ENCODE peak calls at places on chromosome X, in nine cellular contexts. Q is A549, F is gastrocnemius medialis, E is NB4, L is esophagus squamous epithelium, A is tibial nerve, O is IMR-90, W is adrenal gland, P is sigmoid colon. S is an unnamed sample.

GRCh38 chrX:23756165-23756564 is 13.1 kb upstream of the ACOT9 start:
- DNase-seq in P (peak), E (peak), O (peak), F (no peak), A (peak), Q (peak), W (peak), L (no peak), S (no peak)

GRCh38 chrX:74118503-74118902 is 185.5 kb upstream of the ZCCHC13 start:
- DNase-seq in E (peak), O (no peak), F (no peak), Q (no peak), A (no peak), L (no peak), P (no peak), W (no peak), S (no peak)

GRCh38 chrX:13120017-13120416 is 75.6 kb upstream of the FAM9C start:
- DNase-seq in E (no peak), W (peak), F (no peak), L (no peak), Q (peak), P (no peak), O (peak), A (no peak), S (no peak)

GRCh38 chrX:12912786-12913185 is 6.4 kb downstream of the TLR8 start:
- DNase-seq in E (no peak), O (no peak), F (no peak), W (no peak), Q (no peak), A (no peak), P (no peak), L (no peak), S (no peak)

GRCh38 chrX:112746812-112747630 is 67.3 kb upstream of the LHFPL1 start:
- DNase-seq in F (no peak), W (peak), A (no peak), P (no peak), L (no peak), O (peak), E (no peak), Q (no peak), S (no peak)

GRCh38 chrX:31293409-31293808 is 221.6 kb upstream of the FTHL17 start:
- DNase-seq in E (no peak), L (no peak), W (peak), P (no peak), F (no peak), O (no peak), Q (no peak), A (no peak), S (no peak)

GRCh38 chrX:110146521-110146920 is 143.6 kb downstream of the TMEM164 start:
- DNase-seq in W (peak), E (peak), L (no peak), A (peak), P (no peak), F (no peak), Q (peak), O (peak), S (peak)

GRCh38 chrX:71367396-71367795 is 1.2 kb downstream of the TAF1 start:
- DNase-seq in W (peak), P (no peak), Q (peak), A (no peak), L (no peak), F (no peak), O (no peak), E (peak), S (no peak)

GRCh38 chrX:80098038-80098437 is 83.5 kb downstream of the TBX22 start:
- DNase-seq in E (no peak), L (no peak), Q (no peak), W (no peak), F (no peak), O (no peak), A (no peak), P (no peak), S (no peak)

GRCh38 chrX:15413101-15413500 is 28.9 kb upstream of the VEGFD start:
- DNase-seq in L (no peak), O (no peak), W (no peak), E (no peak), A (no peak), F (no peak), Q (no peak), P (no peak), S (no peak)

GRCh38 chrX:72169008-72169728 is 12.4 kb upstream of the PIN4 start:
- DNase-seq in W (peak), L (no peak), F (no peak), P (no peak), A (no peak), Q (no peak), E (peak), O (no peak), S (no peak)

GRCh38 chrX:38336538-38337240 is 9.4 kb upstream of the RPGR start:
- DNase-seq in Q (no peak), L (no peak), O (no peak), A (no peak), P (no peak), W (no peak), E (no peak), F (no peak), S (no peak)

GRCh38 chrX:17500145-17500579 is 125.2 kb downstream of the NHS start:
- DNase-seq in A (no peak), F (no peak), W (peak), E (no peak), L (no peak), Q (peak), O (peak), P (no peak), S (no peak)

GRCh38 chrX:56281789-56282188 is 49.6 kb downstream of the KLF8 start:
- DNase-seq in L (no peak), W (no peak), O (peak), P (no peak), E (peak), F (no peak), A (no peak), Q (peak), S (no peak)

GRCh38 chrX:16250296-16250695 is 83.0 kb downstream of the MAGEB17 start:
- DNase-seq in W (no peak), L (no peak), E (no peak), A (no peak), Q (no peak), O (peak), F (no peak), P (no peak), S (no peak)

GRCh38 chrX:111090458-111090857 is 5.5 kb upstream of the PAK3 start:
- DNase-seq in P (no peak), E (no peak), F (no peak), W (no peak), L (no peak), Q (no peak), A (no peak), O (no peak), S (no peak)

GRCh38 chrX:66402165-66402564 is 236.7 kb downstream of the EDA2R start:
- DNase-seq in O (no peak), L (no peak), Q (no peak), F (no peak), E (no peak), A (no peak), P (no peak), W (no peak), S (no peak)

GRCh38 chrX:68842351-68842750 is 13.5 kb downstream of the EFNB1 start:
- DNase-seq in A (no peak), W (no peak), F (no peak), Q (no peak), E (no peak), L (no peak), P (no peak), O (no peak), S (no peak)

GRCh38 chrX:107718156-107718621 is 57.4 kb downstream of the TSC22D3 start:
- DNase-seq in L (no peak), P (peak), O (peak), W (peak), Q (peak), F (peak), A (peak), E (peak), S (peak)

GRCh38 chrX:9656277-9656676 is 109.4 kb downstream of the GPR143 start:
- DNase-seq in O (peak), P (no peak), W (peak), E (no peak), F (peak), Q (no peak), L (no peak), A (no peak), S (peak)

GRCh38 chrX:69211701-69212100 is 46.4 kb upstream of the PJA1 start:
- DNase-seq in F (no peak), L (no peak), E (no peak), A (no peak), P (no peak), W (no peak), Q (no peak), O (no peak), S (no peak)

GRCh38 chrX:103571121-103571520 is 14.2 kb upstream of the TCEAL4 start:
- DNase-seq in W (no peak), F (no peak), Q (no peak), P (no peak), O (no peak), L (no peak), E (no peak), A (no peak), S (no peak)

GRCh38 chrX:149837167-149837566 is 43.8 kb upstream of the MAGEA8 start:
- DNase-seq in Q (no peak), A (no peak), W (no peak), F (no peak), E (no peak), L (no peak), P (no peak), O (no peak), S (no peak)

GRCh38 chrX:103722505-103722904 is 11.8 kb downstream of the TMEM31 start:
- DNase-seq in F (peak), P (no peak), L (no peak), W (no peak), E (no peak), A (no peak), Q (no peak), O (peak), S (no peak)

GRCh38 chrX:107710617-107711391 is 64.8 kb downstream of the TSC22D3 start:
- DNase-seq in P (peak), L (peak), A (peak), E (peak), O (peak), F (peak), W (peak), Q (peak), S (no peak)

GRCh38 chrX:72461766-72462165 is 110.9 kb downstream of the HDAC8 start:
- DNase-seq in O (no peak), F (no peak), Q (peak), L (no peak), A (peak), E (no peak), W (no peak), P (no peak), S (no peak)

GRCh38 chrX:129665916-129666644 is 11.3 kb upstream of the APLN start:
- DNase-seq in F (no peak), E (no peak), O (peak), L (no peak), Q (peak), P (no peak), A (no peak), W (peak), S (no peak)

GRCh38 chrX:97498093-97498492 is 614.4 kb downstream of the RPA4 start:
- DNase-seq in Q (no peak), W (no peak), P (no peak), A (no peak), F (no peak), E (no peak), L (no peak), O (no peak), S (no peak)

GRCh38 chrX:118740276-118740889 is 13.0 kb downstream of the IL13RA1 start:
- DNase-seq in E (no peak), L (no peak), F (no peak), O (no peak), W (no peak), Q (no peak), P (no peak), A (no peak), S (no peak)

GRCh38 chrX:12844319-12844718 is 22.6 kb upstream of the TLR7 start:
- DNase-seq in W (no peak), E (no peak), O (no peak), A (no peak), P (no peak), Q (no peak), F (no peak), L (no peak), S (no peak)

GRCh38 chrX:135893294-135893817 is at the start of the genes CT45A10 and SAGE1:
- DNase-seq in P (no peak), A (no peak), Q (peak), L (no peak), O (no peak), F (no peak), E (no peak), W (no peak), S (no peak)

GRCh38 chrX:132490086-132490419 is 1.2 kb upstream of the MBNL3 start:
- DNase-seq in W (no peak), A (no peak), P (no peak), O (no peak), E (no peak), Q (no peak), F (no peak), L (no peak), S (no peak)

GRCh38 chrX:74804574-74804973 is 120.7 kb downstream of the NEXMIF start:
- DNase-seq in F (no peak), E (no peak), O (no peak), Q (no peak), P (no peak), A (no peak), L (no peak), W (no peak), S (no peak)

GRCh38 chrX:151902813-151903591 is 9.7 kb upstream of the MAGEA4 start:
- DNase-seq in A (peak), E (no peak), Q (peak), O (peak), F (peak), L (no peak), P (peak), W (peak), S (peak)

GRCh38 chrX:48890296-48890925 is 7.2 kb downstream of the TIMM17B start:
- DNase-seq in W (no peak), L (no peak), F (no peak), P (no peak), O (no peak), E (no peak), Q (no peak), A (no peak), S (no peak)
- H3K4me3 ChIP-seq in W (no peak), L (peak), F (peak), P (peak), O (peak), E (no peak), Q (peak), A (peak), S (peak)

GRCh38 chrX:120562569-120562926 is 1.8 kb upstream of the CUL4B start:
- DNase-seq in F (no peak), O (no peak), A (no peak), Q (no peak), P (no peak), L (no peak), W (no peak), E (no peak), S (no peak)

GRCh38 chrX:120560842-120561633 is at the start of gene CUL4B:
- DNase-seq in P (peak), E (peak), L (peak), Q (peak), A (peak), O (peak), F (peak), W (peak), S (peak)

GRCh38 chrX:120560405-120560841 is 339 bp downstream of the CUL4B start:
- DNase-seq in L (no peak), A (peak), Q (no peak), W (peak), P (peak), F (no peak), E (peak), O (peak), S (no peak)

GRCh38 chrX:120559799-120560198 is 963 bp downstream of the CUL4B start:
- DNase-seq in W (no peak), F (no peak), L (no peak), Q (no peak), P (no peak), A (no peak), E (peak), O (no peak), S (no peak)

GRCh38 chrX:120561634-120562568 is 1.1 kb upstream of the CUL4B start:
- DNase-seq in E (peak), F (no peak), Q (no peak), W (no peak), A (no peak), O (no peak), P (no peak), L (no peak), S (no peak)
- TF ChIP-seq POLR2A in E (no peak), F (peak), Q (no peak), W (peak), A (peak), O (peak), P (peak), L (no peak), S (no peak)

GRCh38 chrX:40167240-40168182 is 69.8 kb upstream of the BCOR start:
- DNase-seq in P (peak), Q (no peak), W (no peak), E (no peak), L (no peak), O (no peak), A (no peak), F (no peak), S (no peak)
- H3K4me3 ChIP-seq in P (peak), Q (no peak), W (no peak), E (no peak), L (peak), O (no peak), A (peak), F (peak), S (peak)

GRCh38 chrX:2638279-2638678 is 52.8 kb upstream of the CD99 start:
- DNase-seq in E (no peak), A (no peak), F (no peak), P (no peak), O (no peak), W (no peak), L (no peak), Q (no peak), S (no peak)

GRCh38 chrX:2642146-2642545 is 48.9 kb upstream of the CD99 start:
- DNase-seq in Q (no peak), E (no peak), O (no peak), L (no peak), F (no peak), W (no peak), A (no peak), P (no peak), S (no peak)

GRCh38 chrX:2645563-2645962 is 45.5 kb upstream of the CD99 start:
- DNase-seq in W (no peak), A (no peak), P (no peak), O (no peak), E (no peak), F (no peak), Q (no peak), L (no peak), S (no peak)

GRCh38 chrX:2642791-2643190 is 48.3 kb upstream of the CD99 start:
- DNase-seq in O (no peak), A (no peak), W (no peak), E (no peak), Q (no peak), L (no peak), P (no peak), F (no peak), S (no peak)

GRCh38 chrX:2640436-2641150 is 50.5 kb upstream of the CD99 start:
- DNase-seq in Q (no peak), O (no peak), W (no peak), E (no peak), L (no peak), P (no peak), F (no peak), A (no peak), S (no peak)
- TF ChIP-seq POLR2A in Q (no peak), O (no peak), W (no peak), E (no peak), L (no peak), P (no peak), F (no peak), A (no peak), S (no peak)

GRCh38 chrX:19791562-19791961 is 95.8 kb downstream of the SH3KBP1 start:
- DNase-seq in A (no peak), F (no peak), P (no peak), Q (no peak), E (peak), O (peak), L (no peak), W (no peak), S (no peak)

GRCh38 chrX:19790829-19791228 is 96.6 kb downstream of the SH3KBP1 start:
- DNase-seq in L (no peak), O (no peak), F (no peak), A (no peak), P (no peak), W (no peak), Q (no peak), E (peak), S (no peak)

GRCh38 chrX:19789782-19790181 is 97.6 kb downstream of the SH3KBP1 start:
- DNase-seq in F (no peak), P (no peak), W (no peak), Q (no peak), A (no peak), E (peak), O (no peak), L (no peak), S (no peak)

GRCh38 chrX:19787305-19787704 is 100.1 kb downstream of the SH3KBP1 start:
- DNase-seq in E (no peak), F (no peak), O (no peak), P (no peak), Q (no peak), A (no peak), W (no peak), L (no peak), S (no peak)

DNA sequence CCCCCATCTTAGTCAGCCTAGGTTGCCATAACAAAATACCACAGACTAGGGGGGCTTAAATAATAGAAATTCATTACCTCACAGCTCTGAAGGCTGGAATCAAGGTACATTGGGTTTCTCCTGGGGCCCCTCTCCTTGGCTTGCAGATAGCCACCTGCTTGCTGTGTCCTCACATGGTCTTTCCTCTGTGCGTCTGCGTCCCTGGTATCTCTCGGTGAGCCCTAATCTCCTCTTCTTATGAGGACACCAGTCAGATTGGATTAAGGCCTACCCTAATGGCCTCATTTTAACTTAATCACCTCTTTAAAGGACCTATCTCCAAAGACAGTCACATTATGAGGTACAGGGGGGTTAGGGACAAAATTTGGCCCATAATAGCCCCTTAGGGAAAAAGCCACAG is 98.0 kb downstream of the SH3KBP1 start:
- DNase-seq in Q (no peak), A (no peak), P (no peak), W (no peak), F (no peak), O (no peak), E (no peak), L (no peak), S (no peak)
- H3K4me3 ChIP-seq in Q (no peak), A (no peak), P (no peak), W (no peak), F (no peak), O (no peak), E (no peak), L (no peak), S (no peak)

GRCh38 chrX:130834830-130835229 is 68.2 kb downstream of the ENOX2 start:
- DNase-seq in A (no peak), L (no peak), Q (no peak), P (no peak), W (no peak), E (no peak), O (no peak), F (no peak), S (no peak)
- TF ChIP-seq POLR2A in A (no peak), L (no peak), Q (no peak), P (no peak), W (no peak), E (no peak), O (no peak), F (no peak), S (no peak)

S was measured in heart left ventricle.